ENCODE peak calls at places on chromosomes 4 and X, in five cellular contexts. I is NCI-H1694 treated with DMSO at 0.1 percent for 48 hours, B is NCI-H2029, K is ureter, P is C1 segment of cervical spinal cord. F is an unnamed sample.

GRCh38 chr4:37671072-37671471 is 15.1 kb downstream of the RELL1 start:
- DNase-seq in I (no peak), B (no peak), K (no peak), P (no peak), F (no peak)

GRCh38 chr4:104500452-104500851 is 5.8 kb upstream of the CXXC4 start:
- DNase-seq in I (no peak), B (no peak), K (no peak), P (no peak), F (no peak)

GRCh38 chrX:134734343-134735001 is 76.2 kb upstream of the PLAC1 start:
- DNase-seq in I (no peak), B (no peak), K (no peak), P (no peak), F (no peak)

GRCh38 chrX:53089224-53089842 is 4.6 kb upstream of the KANTR start:
- DNase-seq in I (peak; percentile 62), B (peak; percentile 14), K (no peak), P (peak; percentile 9), F (peak; percentile 8)

GRCh38 chrX:143648705-143649104 is 12.8 kb upstream of the SLITRK4 start:
- DNase-seq in I (peak; percentile 14), B (peak; percentile 18), K (no peak), P (no peak), F (no peak)

GRCh38 chr4:87220094-87220831 is at the start of gene KLHL8:
- DNase-seq in I (peak; percentile 58), B (peak; percentile 62), K (peak; percentile 83), P (peak; percentile 94), F (peak; percentile 72)

GRCh38 chr4:106898621-106899230 is 137.4 kb downstream of the DKK2 start:
- DNase-seq in I (no peak), B (peak; percentile 1), K (no peak), P (no peak), F (peak; percentile 6)

GRCh38 chr4:76256968-76257367 is 5.4 kb downstream of the FAM47E start:
- DNase-seq in I (no peak), B (no peak), K (no peak), P (no peak), F (no peak)

GRCh38 chr4:3783691-3784306 is 17.6 kb downstream of the ADRA2C start:
- DNase-seq in I (no peak), B (no peak), K (no peak), P (no peak), F (no peak)

GRCh38 chr4:189377576-189377975 is 563.1 kb upstream of the FRG1 start:
- DNase-seq in I (no peak), B (no peak), K (no peak), P (no peak), F (no peak)

GRCh38 chr4:52234539-52235174 is 183.6 kb downstream of the SPATA18 start:
- DNase-seq in I (peak; percentile 87), B (no peak), K (no peak), P (no peak), F (peak; percentile 48)

GRCh38 chrX:134909258-134909657 is 81.5 kb upstream of the SMIM10 start:
- DNase-seq in I (no peak), B (no peak), K (no peak), P (no peak), F (no peak)

F was measured in NCI-H774.